ENCODE peak calls at places on chromosomes 4 and X, in four cellular contexts. Y, I, N and R are unnamed samples.
A peak's percentile ranks its signal among the peaks of the same experiment; 100 is the strongest.

GRCh38 chr4:5036239-5036638 is 15.0 kb upstream of the STK32B start:
- DNase-seq in Y (peak; percentile 44), I (no peak), N (no peak), R (peak; percentile 14)

GRCh38 chr4:78652282-78652876 is 100.8 kb downstream of the ANXA3 start:
- DNase-seq in Y (no peak), I (no peak), N (no peak), R (peak; percentile 54)

GRCh38 chrX:45771114-45771513 is 570.4 kb upstream of the DIPK2B start:
- DNase-seq in Y (peak; percentile 47), I (no peak), N (no peak), R (peak; percentile 94)

GRCh38 chr4:153714247-153714646 is 30.2 kb downstream of the TLR2 start:
- DNase-seq in Y (no peak), I (no peak), N (no peak), R (no peak)

GRCh38 chr4:22764183-22764582 is 71.4 kb downstream of the GBA3 start:
- DNase-seq in Y (no peak), I (no peak), N (no peak), R (no peak)

GRCh38 chr4:111492501-111492900 is 652.8 kb upstream of the FAM241A start:
- DNase-seq in Y (no peak), I (no peak), N (no peak), R (no peak)

GRCh38 chr4:48481581-48481980 is 1.6 kb upstream of the SLC10A4 start:
- DNase-seq in Y (no peak), I (no peak), N (no peak), R (no peak)

GRCh38 chrX:153667931-153668396 is 5.6 kb downstream of the PNCK start:
- DNase-seq in Y (peak; percentile 80), I (peak; percentile 74), N (peak; percentile 19), R (peak; percentile 72)

GRCh38 chr4:109155682-109156243 is 146.7 kb downstream of the COL25A1 start:
- DNase-seq in Y (no peak), I (no peak), N (no peak), R (peak; percentile 9)

GRCh38 chr4:140052050-140052449 is 101.9 kb downstream of the MAML3 start:
- DNase-seq in Y (peak; percentile 68), I (peak; percentile 35), N (no peak), R (peak; percentile 75)

GRCh38 chrX:150768132-150768485 is 74.9 kb downstream of the MTMR1 start:
- DNase-seq in Y (no peak), I (no peak), N (no peak), R (no peak)

GRCh38 chrX:9520211-9520590 is 55.3 kb downstream of the TBL1X start:
- DNase-seq in Y (no peak), I (no peak), N (no peak), R (no peak)

GRCh38 chrX:1455948-1456280 is 3.2 kb upstream of the ASMTL start:
- DNase-seq in Y (no peak), I (no peak), N (no peak), R (no peak)

GRCh38 chr4:95155759-95156451 is 392.9 kb downstream of the UNC5C start:
- DNase-seq in Y (peak; percentile 31), I (no peak), N (no peak), R (peak; percentile 27)

GRCh38 chrX:131895002-131895401 is 128.1 kb upstream of the STK26 start:
- DNase-seq in Y (no peak), I (no peak), N (no peak), R (peak; percentile 2)

GRCh38 chrX:28880136-28880535 is 292.9 kb downstream of the IL1RAPL1 start:
- DNase-seq in Y (no peak), I (no peak), N (no peak), R (no peak)

GRCh38 chrX:14875624-14876023 is 2.4 kb downstream of the MOSPD2 start:
- DNase-seq in Y (no peak), I (no peak), N (no peak), R (no peak)

GRCh38 chr4:119191505-119191904 is 21.0 kb upstream of the USP53 start:
- DNase-seq in Y (no peak), I (no peak), N (no peak), R (no peak)

GRCh38 chr4:76780781-76781697 is 116.9 kb downstream of the SOWAHB start:
- DNase-seq in Y (no peak), I (no peak), N (no peak), R (peak; percentile 36)

GRCh38 chr4:164731827-164732474 is 22.0 kb upstream of the SMIM31 start:
- DNase-seq in Y (peak; percentile 79), I (peak; percentile 21), N (no peak), R (peak; percentile 23)

GRCh38 chr4:107630185-107630705 is 89.8 kb downstream of the PAPSS1 start:
- DNase-seq in Y (no peak), I (no peak), N (no peak), R (no peak)

GRCh38 chr4:1471443-1472147 is 65.4 kb upstream of the NKX1-1 start:
- DNase-seq in Y (no peak), I (no peak), N (no peak), R (no peak)

GRCh38 chrX:121160987-121161386 is 113.6 kb downstream of the GLUD2 start:
- DNase-seq in Y (no peak), I (no peak), N (no peak), R (peak; percentile 8)

GRCh38 chr4:166502660-166503059 is 629.6 kb downstream of the TLL1 start:
- DNase-seq in Y (no peak), I (no peak), N (no peak), R (no peak)